ENCODE peak calls at places on chromosomes 11 and 22, in five cellular contexts. A is CD8-positive, alpha-beta T cell; E is right atrium auricular region; Y is lower lobe of right lung; I is fibroblast of lung. N is an unnamed sample.

GRCh38 chr11:130383363-130384168 is 44.8 kb downstream of the ADAMTS8 start:
- DNase-seq in Y (no peak), I (peak; percentile 83), E (no peak), A (no peak), N (no peak)

GRCh38 chr22:46073683-46074504 is 76.4 kb upstream of the PPARA start:
- DNase-seq in Y (peak; percentile 53), I (no peak), E (no peak), A (no peak), N (no peak)

GRCh38 chr22:27666272-27666997 is 135.1 kb downstream of the MN1 start:
- DNase-seq in I (no peak), Y (no peak), A (no peak), E (no peak), N (no peak)

GRCh38 chr11:47852053-47852452 is 3.9 kb upstream of the NUP160 start:
- DNase-seq in I (no peak), E (no peak), A (no peak), Y (no peak), N (no peak)

GRCh38 chr22:22802346-22802970 is 85.2 kb upstream of the IGLL5 start:
- DNase-seq in A (peak; percentile 77), E (no peak), Y (no peak), I (no peak), N (no peak)

GRCh38 chr11:8094656-8095055 is 13.6 kb downstream of the TUB start:
- DNase-seq in Y (no peak), I (no peak), A (peak; percentile 19), E (peak; percentile 49), N (no peak)

GRCh38 chr11:118634435-118635236 is 27.2 kb downstream of the PHLDB1 start:
- DNase-seq in A (no peak), E (no peak), I (peak; percentile 78), Y (peak; percentile 85), N (peak; percentile 89)

GRCh38 chr11:125433454-125434121 is 62.5 kb downstream of the FEZ1 start:
- DNase-seq in A (no peak), E (no peak), I (peak; percentile 56), Y (no peak), N (no peak)

GRCh38 chr22:36411589-36412258 is 24.0 kb upstream of the MYH9 start:
- DNase-seq in Y (no peak), I (no peak), E (no peak), A (peak; percentile 55), N (no peak)

GRCh38 chr11:117528061-117528780 is 200.6 kb downstream of the CEP164 start:
- DNase-seq in Y (no peak), E (no peak), I (no peak), A (no peak), N (no peak)

GRCh38 chr11:10122337-10123197 is 171.5 kb downstream of the SBF2 start:
- DNase-seq in Y (no peak), E (no peak), I (peak; percentile 15), A (no peak), N (no peak)

GRCh38 chr22:17842386-17842785 is 68.1 kb upstream of the BID start:
- DNase-seq in I (no peak), E (no peak), Y (no peak), A (peak; percentile 55), N (no peak)

GRCh38 chr11:102794382-102794781 is 3.6 kb downstream of the MMP1 start:
- DNase-seq in Y (no peak), I (no peak), E (no peak), A (no peak), N (no peak)

GRCh38 chr22:35966314-35967045 is 62.1 kb downstream of the RBFOX2 start:
- DNase-seq in E (no peak), Y (no peak), I (no peak), A (no peak), N (no peak)

GRCh38 chr11:64123102-64123434 is 42.8 kb downstream of the MACROD1 start:
- DNase-seq in I (no peak), E (no peak), Y (peak; percentile 83), A (no peak), N (no peak)

GRCh38 chr11:12673601-12673923 is 659 bp upstream of the TEAD1 start:
- DNase-seq in A (no peak), I (no peak), E (no peak), Y (no peak), N (no peak)

GRCh38 chr22:47274196-47274595 is 511.7 kb downstream of the TBC1D22A start:
- DNase-seq in A (no peak), I (no peak), E (no peak), Y (no peak), N (no peak)

GRCh38 chr22:35023692-35024363 is 42.1 kb upstream of the ISX start:
- DNase-seq in E (no peak), I (peak; percentile 27), A (no peak), Y (peak; percentile 76), N (no peak)

GRCh38 chr11:117604349-117604995 is 192.5 kb downstream of the DSCAML1 start:
- DNase-seq in E (no peak), I (peak; percentile 4), Y (no peak), A (no peak), N (no peak)

GRCh38 chr11:20156280-20156875 is 3.9 kb downstream of the DBX1 start:
- DNase-seq in Y (no peak), A (peak; percentile 72), I (no peak), E (no peak), N (no peak)

GRCh38 chr11:117384045-117384444 is 56.4 kb downstream of the CEP164 start:
- DNase-seq in E (no peak), I (peak; percentile 62), Y (no peak), A (no peak), N (no peak)

GRCh38 chr11:76096552-76096951 is 109.8 kb downstream of the WNT11 start:
- DNase-seq in A (no peak), E (no peak), I (no peak), Y (no peak), N (no peak)

GRCh38 chr11:11468919-11469318 is 115.9 kb upstream of the CSNK2A3 start:
- DNase-seq in Y (no peak), I (peak; percentile 25), A (no peak), E (peak; percentile 59), N (no peak)

GRCh38 chr22:49789289-49790141 is 38.2 kb downstream of the BRD1 start:
- DNase-seq in Y (peak; percentile 67), A (peak; percentile 67), I (peak; percentile 53), E (peak; percentile 74), N (no peak)

GRCh38 chr11:124801014-124801413 is 808 bp upstream of the MSANTD2 start:
- DNase-seq in Y (no peak), E (no peak), A (no peak), I (peak; percentile 66), N (no peak)

GRCh38 chr22:19970031-19970478 is 28.4 kb upstream of the TXNRD2 start:
- DNase-seq in A (no peak), E (no peak), I (no peak), Y (no peak), N (no peak)

GRCh38 chr11:86275493-86276370 is 26.3 kb upstream of the HIKESHI start:
- DNase-seq in Y (no peak), E (no peak), A (no peak), I (no peak), N (no peak)

GRCh38 chr11:119087747-119088241 is 3.1 kb downstream of the HMBS start:
- DNase-seq in I (no peak), E (no peak), Y (no peak), A (no peak), N (no peak)

GRCh38 chr11:60872124-60872951 is 5.0 kb downstream of the ZP1 start:
- DNase-seq in I (peak; percentile 89), E (no peak), A (no peak), Y (peak; percentile 35), N (peak; percentile 67)

GRCh38 chr11:61844909-61845565 is 16.9 kb downstream of the FADS2 start:
- DNase-seq in I (no peak), Y (no peak), E (no peak), A (no peak), N (no peak)

GRCh38 chr22:38172016-38172431 is 9.6 kb downstream of the PLA2G6 start:
- DNase-seq in E (no peak), A (no peak), I (peak; percentile 37), Y (no peak), N (no peak)

GRCh38 chr11:34605481-34606325 is 15.2 kb upstream of the EHF start:
- DNase-seq in Y (no peak), I (no peak), A (no peak), E (no peak), N (no peak)
- H3K4me1 ChIP-seq in Y (peaks cover 12% of the 10 kb centered on the region), I (peaks cover 2% of the 10 kb centered on the region), A (no peaks in the 10 kb centered on the region), E (peaks cover 10% of the 10 kb centered on the region), N (no peaks in the 10 kb centered on the region)

DNA sequence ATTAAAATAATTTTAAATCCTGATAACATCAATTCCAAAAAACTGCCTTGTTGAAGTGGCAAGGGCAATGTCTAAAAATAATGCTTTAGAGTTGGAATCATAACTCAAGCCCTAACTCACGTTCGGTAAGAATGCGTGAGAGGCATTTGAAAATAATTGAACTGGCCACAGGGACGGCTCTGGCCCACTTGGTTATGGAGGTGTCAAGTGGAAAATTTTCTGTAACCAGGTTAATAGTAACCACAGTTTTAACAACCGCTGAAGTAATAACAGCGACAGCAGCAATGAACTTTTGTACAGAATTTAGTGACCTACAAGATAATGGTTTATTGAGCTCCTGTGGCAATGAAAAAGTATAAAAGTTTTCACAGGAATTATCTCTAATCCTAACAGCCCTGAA is 79.4 kb downstream of the ETS1 start:
- DNase-seq in I (no peak), A (no peak), Y (no peak), E (no peak), N (no peak)
- H3K4me1 ChIP-seq in I (peaks cover 58% of the 10 kb centered on the region), A (peaks cover 100% of the 10 kb centered on the region), Y (peaks cover 99% of the 10 kb centered on the region), E (peaks cover 94% of the 10 kb centered on the region), N (peaks cover 18% of the 10 kb centered on the region)

GRCh38 chr11:34600339-34601084 is 20.4 kb upstream of the EHF start:
- DNase-seq in E (no peak), I (no peak), Y (peak; percentile 52), A (no peak), N (no peak)

GRCh38 chr11:34601609-34602008 is 19.3 kb upstream of the EHF start:
- DNase-seq in E (no peak), Y (no peak), A (no peak), I (peak; percentile 20), N (no peak)

GRCh38 chr11:34603129-34604001 is 17.5 kb upstream of the EHF start:
- DNase-seq in I (no peak), E (no peak), A (no peak), Y (no peak), N (no peak)

GRCh38 chr11:34601085-34601444 is 19.8 kb upstream of the EHF start:
- DNase-seq in A (no peak), E (no peak), Y (no peak), I (peak; percentile 96), N (no peak)

GRCh38 chr11:34602245-34602644 is 18.6 kb upstream of the EHF start:
- DNase-seq in Y (no peak), I (no peak), A (no peak), E (no peak), N (no peak)
- H3K4me1 ChIP-seq in Y (peaks cover 26% of the 10 kb centered on the region), I (peaks cover 19% of the 10 kb centered on the region), A (peaks cover 11% of the 10 kb centered on the region), E (peaks cover 16% of the 10 kb centered on the region), N (no peaks in the 10 kb centered on the region)

GRCh38 chr11:45997599-45997998 is 75.1 kb downstream of the LARGE2 start:
- DNase-seq in I (no peak), A (no peak), E (no peak), Y (no peak), N (no peak)

GRCh38 chr11:45995342-45995734 is 72.9 kb downstream of the LARGE2 start:
- DNase-seq in E (no peak), I (no peak), Y (no peak), A (no peak), N (no peak)

GRCh38 chr11:45994421-45995341 is 72.2 kb downstream of the LARGE2 start:
- DNase-seq in A (no peak), E (no peak), I (peak; percentile 78), Y (no peak), N (no peak)

GRCh38 chr11:45988922-45989321 is 66.5 kb downstream of the LARGE2 start:
- DNase-seq in A (no peak), Y (no peak), E (no peak), I (no peak), N (no peak)

GRCh38 chr11:45993438-45994064 is 71.1 kb downstream of the LARGE2 start:
- DNase-seq in A (no peak), Y (no peak), I (peak; percentile 42), E (no peak), N (peak; percentile 75)
- H3K4me1 ChIP-seq in A (no peaks in the 10 kb centered on the region), Y (peaks cover 17% of the 10 kb centered on the region), I (peaks cover 2% of the 10 kb centered on the region), E (peaks cover 21% of the 10 kb centered on the region), N (peaks cover 2% of the 10 kb centered on the region)